ENCODE peak calls at places on chromosomes 1 and 21, in eight cellular contexts. One of them, this sample, is unnamed.

GRCh38 chr1:161098161-161099068 is at the start of gene KLHDC9:
- DNase-seq in transverse colon: peak
- DNase-seq in A549: peak
- DNase-seq in kidney: peak
- DNase-seq in ovary: peak
- DNase-seq in GM23248: peak
- DNase-seq in fibroblast of lung: peak
- DNase-seq in mesenchymal stem cell: peak
- DNase-seq in this sample: no peak

GRCh38 chr1:229572286-229572685 is 13.8 kb upstream of the ABCB10 start:
- DNase-seq in ovary: no peak
- DNase-seq in kidney: no peak
- DNase-seq in A549: no peak
- DNase-seq in GM23248: no peak
- DNase-seq in transverse colon: no peak
- DNase-seq in mesenchymal stem cell: no peak
- DNase-seq in fibroblast of lung: no peak
- DNase-seq in this sample: no peak

GRCh38 chr1:41811978-41812852 is 106.5 kb downstream of the HIVEP3 start:
- DNase-seq in mesenchymal stem cell: peak
- DNase-seq in fibroblast of lung: peak
- DNase-seq in GM23248: peak
- DNase-seq in A549: peak
- DNase-seq in ovary: no peak
- DNase-seq in transverse colon: peak
- DNase-seq in kidney: no peak
- DNase-seq in this sample: peak

GRCh38 chr1:99590578-99591209 is 55.2 kb upstream of the PALMD start:
- DNase-seq in GM23248: peak
- DNase-seq in kidney: no peak
- DNase-seq in mesenchymal stem cell: peak
- DNase-seq in transverse colon: no peak
- DNase-seq in ovary: no peak
- DNase-seq in A549: peak
- DNase-seq in fibroblast of lung: peak
- DNase-seq in this sample: peak

GRCh38 chr1:221161571-221162041 is 282.4 kb downstream of the HLX start:
- DNase-seq in transverse colon: no peak
- DNase-seq in GM23248: peak
- DNase-seq in fibroblast of lung: peak
- DNase-seq in ovary: no peak
- DNase-seq in A549: no peak
- DNase-seq in mesenchymal stem cell: peak
- DNase-seq in kidney: no peak
- DNase-seq in this sample: no peak

GRCh38 chr21:27372381-27372780 is 405.5 kb upstream of the ADAMTS5 start:
- DNase-seq in kidney: no peak
- DNase-seq in fibroblast of lung: no peak
- DNase-seq in GM23248: no peak
- DNase-seq in ovary: no peak
- DNase-seq in transverse colon: no peak
- DNase-seq in mesenchymal stem cell: no peak
- DNase-seq in A549: no peak
- DNase-seq in this sample: no peak

GRCh38 chr1:19758227-19758830 is 41.4 kb downstream of the TMCO4 start:
- DNase-seq in A549: no peak
- DNase-seq in GM23248: peak
- DNase-seq in transverse colon: no peak
- DNase-seq in ovary: no peak
- DNase-seq in mesenchymal stem cell: peak
- DNase-seq in fibroblast of lung: peak
- DNase-seq in kidney: no peak
- DNase-seq in this sample: peak

GRCh38 chr1:187185389-187185788 is 356.6 kb downstream of the PLA2G4A start:
- DNase-seq in kidney: no peak
- DNase-seq in A549: no peak
- DNase-seq in GM23248: no peak
- DNase-seq in fibroblast of lung: no peak
- DNase-seq in transverse colon: no peak
- DNase-seq in mesenchymal stem cell: no peak
- DNase-seq in ovary: no peak
- DNase-seq in this sample: no peak

GRCh38 chr1:210687582-210688279 is 359.0 kb downstream of the HHAT start:
- DNase-seq in transverse colon: no peak
- DNase-seq in GM23248: peak
- DNase-seq in A549: peak
- DNase-seq in kidney: no peak
- DNase-seq in fibroblast of lung: no peak
- DNase-seq in ovary: no peak
- DNase-seq in mesenchymal stem cell: peak
- DNase-seq in this sample: no peak

GRCh38 chr1:228989992-228990827 is 254.9 kb downstream of the RHOU start:
- DNase-seq in mesenchymal stem cell: peak
- DNase-seq in A549: no peak
- DNase-seq in GM23248: no peak
- DNase-seq in fibroblast of lung: peak
- DNase-seq in kidney: peak
- DNase-seq in ovary: peak
- DNase-seq in transverse colon: peak
- DNase-seq in this sample: no peak

GRCh38 chr1:972726-973458 is 6.6 kb downstream of the PLEKHN1 start:
- DNase-seq in GM23248: no peak
- DNase-seq in transverse colon: no peak
- DNase-seq in ovary: no peak
- DNase-seq in mesenchymal stem cell: no peak
- DNase-seq in A549: no peak
- DNase-seq in kidney: no peak
- DNase-seq in fibroblast of lung: no peak
- DNase-seq in this sample: no peak

GRCh38 chr1:51945591-51945990 is 44.9 kb downstream of the RAB3B start:
- DNase-seq in mesenchymal stem cell: no peak
- DNase-seq in A549: no peak
- DNase-seq in transverse colon: no peak
- DNase-seq in fibroblast of lung: peak
- DNase-seq in GM23248: peak
- DNase-seq in kidney: no peak
- DNase-seq in ovary: no peak
- DNase-seq in this sample: no peak

GRCh38 chr1:236142358-236143103 is at the start of gene GPR137B:
- DNase-seq in ovary: peak
- DNase-seq in mesenchymal stem cell: peak
- DNase-seq in A549: peak
- DNase-seq in kidney: no peak
- DNase-seq in GM23248: peak
- DNase-seq in transverse colon: peak
- DNase-seq in fibroblast of lung: peak
- DNase-seq in this sample: no peak

GRCh38 chr1:243917177-243917862 is 67.3 kb upstream of the AKT3 start:
- DNase-seq in mesenchymal stem cell: peak
- DNase-seq in A549: peak
- DNase-seq in transverse colon: peak
- DNase-seq in GM23248: peak
- DNase-seq in fibroblast of lung: peak
- DNase-seq in ovary: peak
- DNase-seq in kidney: peak
- DNase-seq in this sample: peak

GRCh38 chr1:24506706-24507422 is 4.2 kb downstream of the RCAN3 start:
- DNase-seq in mesenchymal stem cell: no peak
- DNase-seq in fibroblast of lung: no peak
- DNase-seq in kidney: no peak
- DNase-seq in transverse colon: no peak
- DNase-seq in A549: no peak
- DNase-seq in ovary: no peak
- DNase-seq in GM23248: no peak
- DNase-seq in this sample: no peak

GRCh38 chr1:3714284-3714741 is 37.9 kb upstream of the CCDC27 start:
- DNase-seq in kidney: no peak
- DNase-seq in mesenchymal stem cell: no peak
- DNase-seq in GM23248: no peak
- DNase-seq in A549: no peak
- DNase-seq in ovary: no peak
- DNase-seq in transverse colon: no peak
- DNase-seq in fibroblast of lung: no peak
- DNase-seq in this sample: no peak

GRCh38 chr1:43981135-43981491 is 2.1 kb downstream of the B4GALT2 start:
- DNase-seq in transverse colon: peak
- DNase-seq in A549: no peak
- DNase-seq in GM23248: no peak
- DNase-seq in mesenchymal stem cell: no peak
- DNase-seq in kidney: peak
- DNase-seq in fibroblast of lung: no peak
- DNase-seq in ovary: no peak
- DNase-seq in this sample: no peak

GRCh38 chr1:43979528-43980254 is 681 bp downstream of the B4GALT2 start:
- DNase-seq in transverse colon: peak
- DNase-seq in kidney: no peak
- DNase-seq in ovary: peak
- DNase-seq in A549: peak
- DNase-seq in fibroblast of lung: peak
- DNase-seq in GM23248: peak
- DNase-seq in mesenchymal stem cell: peak
- DNase-seq in this sample: no peak

GRCh38 chr1:43981636-43982035 is 2.6 kb downstream of the B4GALT2 start:
- DNase-seq in GM23248: no peak
- DNase-seq in kidney: no peak
- DNase-seq in A549: no peak
- DNase-seq in ovary: no peak
- DNase-seq in transverse colon: no peak
- DNase-seq in mesenchymal stem cell: no peak
- DNase-seq in fibroblast of lung: no peak
- DNase-seq in this sample: no peak

GRCh38 chr1:43979261-43979527 is 184 bp downstream of the B4GALT2 start:
- DNase-seq in fibroblast of lung: no peak
- DNase-seq in A549: no peak
- DNase-seq in GM23248: no peak
- DNase-seq in ovary: no peak
- DNase-seq in transverse colon: no peak
- DNase-seq in kidney: no peak
- DNase-seq in mesenchymal stem cell: no peak
- DNase-seq in this sample: no peak

DNA sequence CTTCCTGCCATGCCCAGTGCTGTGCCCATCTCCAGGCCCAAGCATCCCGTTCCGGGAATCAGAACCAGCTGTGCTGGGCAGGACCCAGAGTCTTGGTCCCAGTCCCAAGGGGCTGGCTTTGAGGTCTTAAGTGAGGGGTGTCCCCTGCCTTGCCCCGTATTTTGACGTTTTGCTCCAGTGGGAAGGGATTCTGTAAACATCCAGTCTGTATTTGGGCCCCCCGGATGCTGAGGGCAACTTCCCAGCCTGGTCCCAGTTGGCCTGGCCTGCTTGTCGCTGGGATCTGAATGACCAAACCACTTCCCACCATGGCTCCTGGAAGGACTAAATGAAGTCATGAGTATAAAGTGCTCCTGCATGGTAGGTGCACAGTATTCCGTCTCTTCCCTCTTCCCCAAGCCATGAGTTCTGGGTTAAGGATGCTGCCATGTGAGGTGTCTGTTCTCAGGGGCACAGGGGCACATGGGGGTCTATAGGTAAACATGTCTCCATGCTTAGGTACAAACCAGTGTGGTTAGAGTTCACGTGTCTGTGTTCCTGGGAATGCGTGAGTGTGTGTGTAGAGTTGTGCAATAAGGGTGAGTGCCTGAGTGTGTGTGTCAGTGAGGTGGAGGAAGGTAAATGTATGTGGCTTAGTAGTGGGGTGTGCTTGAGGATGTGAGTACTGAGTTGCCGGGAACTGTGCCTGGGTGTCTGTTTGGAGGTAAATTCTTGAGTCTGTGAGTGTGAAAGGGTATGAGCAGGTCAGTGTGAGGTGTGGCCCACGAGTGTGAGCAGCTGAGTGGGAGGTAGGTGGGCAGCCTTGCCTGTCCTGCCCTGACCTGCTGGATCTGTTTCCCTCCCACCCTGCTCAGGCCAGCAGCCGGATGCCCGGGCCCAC is 1.5 kb downstream of the B4GALT2 start:
- DNase-seq in fibroblast of lung: no peak
- DNase-seq in transverse colon: no peak
- DNase-seq in ovary: no peak
- DNase-seq in A549: no peak
- DNase-seq in GM23248: peak
- DNase-seq in kidney: peak
- DNase-seq in mesenchymal stem cell: peak
- DNase-seq in this sample: no peak
- H3K4me3 ChIP-seq in fibroblast of lung: peak
- H3K4me3 ChIP-seq in transverse colon: peak
- H3K4me3 ChIP-seq in ovary: peak
- H3K4me3 ChIP-seq in A549: peak
- H3K4me3 ChIP-seq in GM23248: peak
- H3K4me3 ChIP-seq in kidney: peak
- H3K4me3 ChIP-seq in mesenchymal stem cell: peak
- H3K4me3 ChIP-seq in this sample: peak

GRCh38 chr1:101259744-101260148 is 22.9 kb downstream of the S1PR1 start:
- DNase-seq in fibroblast of lung: peak
- DNase-seq in transverse colon: no peak
- DNase-seq in A549: peak
- DNase-seq in GM23248: peak
- DNase-seq in mesenchymal stem cell: peak
- DNase-seq in kidney: no peak
- DNase-seq in ovary: no peak
- DNase-seq in this sample: no peak
- H3K27ac ChIP-seq in fibroblast of lung: no peak
- H3K27ac ChIP-seq in transverse colon: peak
- H3K27ac ChIP-seq in A549: peak
- H3K27ac ChIP-seq in GM23248: peak
- H3K27ac ChIP-seq in mesenchymal stem cell: no peak
- H3K27ac ChIP-seq in kidney: no peak
- H3K27ac ChIP-seq in ovary: no peak
- H3K27ac ChIP-seq in this sample: peak

DNA sequence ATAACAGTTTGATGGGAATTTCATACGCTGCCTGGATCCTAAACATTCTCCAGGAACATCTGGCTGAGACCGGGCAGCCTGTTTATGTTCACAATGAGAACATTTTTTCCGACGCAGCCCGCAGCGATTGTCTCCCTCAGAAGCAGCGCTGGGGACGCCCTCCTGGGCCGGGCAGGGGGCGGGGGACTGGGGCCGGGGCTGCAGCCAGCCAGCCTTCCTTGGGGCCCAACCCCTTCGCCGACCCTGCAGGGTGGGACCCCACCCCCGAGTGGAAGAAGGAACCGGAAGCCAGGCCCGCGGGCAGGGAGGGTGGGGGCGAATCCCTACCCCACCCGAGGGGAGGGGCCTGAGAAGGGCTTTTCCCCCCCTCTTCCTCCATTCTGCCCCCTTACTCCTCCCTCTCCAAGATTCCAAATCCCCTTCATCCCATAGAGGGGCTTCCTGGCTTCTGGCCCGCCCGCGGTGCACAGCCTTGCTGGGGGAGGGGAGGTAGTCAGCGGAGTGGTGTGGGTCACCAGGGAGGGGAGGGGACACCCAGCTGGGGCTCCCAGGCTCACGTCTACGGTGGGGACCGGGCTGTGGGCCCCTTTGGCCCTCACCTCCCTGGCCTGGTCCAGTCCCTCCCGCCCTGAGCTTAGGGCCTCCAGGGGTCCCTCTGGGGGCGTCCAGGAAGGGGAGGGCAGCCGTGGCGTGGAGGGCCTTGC is 60.6 kb downstream of the WNT9A start:
- DNase-seq in fibroblast of lung: peak
- DNase-seq in GM23248: peak
- DNase-seq in ovary: peak
- DNase-seq in A549: no peak
- DNase-seq in transverse colon: peak
- DNase-seq in mesenchymal stem cell: peak
- DNase-seq in kidney: peak
- DNase-seq in this sample: peak
- H3K4me3 ChIP-seq in fibroblast of lung: peak
- H3K4me3 ChIP-seq in GM23248: peak
- H3K4me3 ChIP-seq in ovary: peak
- H3K4me3 ChIP-seq in A549: no peak
- H3K4me3 ChIP-seq in transverse colon: peak
- H3K4me3 ChIP-seq in mesenchymal stem cell: peak
- H3K4me3 ChIP-seq in kidney: no peak
- H3K4me3 ChIP-seq in this sample: peak

GRCh38 chr1:11059990-11060948 is at the start of gene SRM:
- DNase-seq in kidney: peak
- DNase-seq in GM23248: peak
- DNase-seq in fibroblast of lung: peak
- DNase-seq in A549: peak
- DNase-seq in mesenchymal stem cell: peak
- DNase-seq in ovary: peak
- DNase-seq in transverse colon: peak
- DNase-seq in this sample: peak
- H3K27ac ChIP-seq in kidney: no peak
- H3K27ac ChIP-seq in GM23248: peak
- H3K27ac ChIP-seq in fibroblast of lung: peak
- H3K27ac ChIP-seq in A549: peak
- H3K27ac ChIP-seq in mesenchymal stem cell: peak
- H3K27ac ChIP-seq in ovary: peak
- H3K27ac ChIP-seq in transverse colon: peak
- H3K27ac ChIP-seq in this sample: peak